ENCODE peak calls at places on chromosomes 4 and X, in ten cellular contexts. F is K562, H is keratinocyte, U is H9, Z is HCT116, E is HepG2, N is OCI-LY7, M is fibroblast of lung, O is neural progenitor cell, Y is hepatocyte. C is an unnamed sample.
A peak's percentile ranks its signal among the peaks of the same experiment; 100 is the strongest.

GRCh38 chrX:9503261-9503660 is 38.4 kb downstream of the TBL1X start:
- DNase-seq in F (no peak), H (no peak), U (no peak), Z (no peak), E (no peak), N (no peak), M (no peak), O (no peak), Y (no peak), C (no peak)

GRCh38 chrX:17597836-17598434 is 139.4 kb upstream of the SCML1 start:
- DNase-seq in F (no peak), H (no peak), U (no peak), Z (no peak), E (no peak), N (no peak), M (peak; percentile 77), O (no peak), Y (peak; percentile 35), C (no peak)

GRCh38 chrX:41824551-41824950 is 98.8 kb downstream of the CASK start:
- DNase-seq in F (no peak), H (no peak), U (no peak), Z (peak; percentile 51), E (no peak), N (no peak), M (peak; percentile 35), O (no peak), Y (peak; percentile 12), C (no peak)

GRCh38 chrX:129737921-129738320 is 858 bp upstream of the XPNPEP2 start:
- DNase-seq in F (no peak), H (no peak), U (no peak), Z (no peak), E (no peak), N (peak; percentile 44), M (peak; percentile 70), O (no peak), Y (no peak), C (peak; percentile 7)

GRCh38 chr4:167622481-167623240 is 388.4 kb upstream of the SPOCK3 start:
- DNase-seq in F (peak; percentile 17), H (peak; percentile 4), U (peak; percentile 66), Z (peak; percentile 46), E (peak; percentile 10), N (peak; percentile 47), M (peak; percentile 62), O (peak; percentile 81), Y (peak; percentile 82), C (no peak)

GRCh38 chrX:104668550-104668949 is 102.6 kb downstream of the IL1RAPL2 start:
- DNase-seq in F (no peak), H (no peak), U (no peak), Z (no peak), E (no peak), N (peak; percentile 57), M (peak; percentile 0), O (peak; percentile 14), Y (peak; percentile 20), C (no peak)

GRCh38 chr4:168304744-168305459 is 13.7 kb downstream of the DDX60 start:
- DNase-seq in F (no peak), H (peak; percentile 86), U (no peak), Z (no peak), E (no peak), N (no peak), M (peak; percentile 73), O (no peak), Y (no peak), C (peak; percentile 94)

GRCh38 chr4:62191446-62191845 is 991.3 kb downstream of the ADGRL3 start:
- DNase-seq in F (no peak), H (no peak), U (no peak), Z (no peak), E (no peak), N (no peak), M (no peak), O (no peak), Y (no peak), C (no peak)

GRCh38 chr4:119725688-119726330 is 97.2 kb upstream of the PDE5A start:
- DNase-seq in F (no peak), H (no peak), U (peak; percentile 49), Z (no peak), E (no peak), N (no peak), M (peak; percentile 53), O (no peak), Y (peak; percentile 31), C (no peak)

GRCh38 chr4:79585330-79585729 is 177.3 kb upstream of the GK2 start:
- DNase-seq in F (no peak), H (no peak), U (no peak), Z (no peak), E (no peak), N (no peak), M (no peak), O (no peak), Y (no peak), C (no peak)
- H2AFZ ChIP-seq in F (no peak overlapping the region), H (no peak overlapping the region), U (no peak overlapping the region), Z (no peak overlapping the region), E (no peak overlapping the region), N (no peak overlapping the region), M (no peak overlapping the region), O (no peak overlapping the region), Y (no peak overlapping the region), C (no peak overlapping the region)

DNA sequence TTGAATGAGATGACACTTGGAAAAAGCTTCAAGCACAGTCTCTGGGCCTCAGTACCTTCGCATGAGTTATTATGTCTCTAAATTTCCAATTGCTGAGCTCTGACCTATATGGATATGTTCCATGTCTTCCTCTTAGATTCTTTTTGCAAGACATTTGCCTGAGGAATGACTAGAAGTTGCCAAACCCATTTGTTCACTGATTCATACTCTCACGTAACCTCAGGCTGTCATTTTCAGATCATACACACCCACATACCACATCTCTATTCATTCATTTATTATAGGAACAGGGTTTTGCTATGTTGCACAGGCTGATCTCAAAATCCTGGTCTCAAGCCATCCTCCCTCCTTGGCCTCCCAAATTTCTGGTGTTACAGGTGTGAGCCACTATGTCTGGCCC is 2137.1 kb upstream of the TENM3 start:
- DNase-seq in F (no peak), H (peak; percentile 26), U (no peak), Z (no peak), E (no peak), N (no peak), M (peak; percentile 31), O (no peak), Y (no peak), C (no peak)
- H2AFZ ChIP-seq in F (no peak overlapping the region), H (no peak overlapping the region), U (no peak overlapping the region), Z (no peak overlapping the region), E (no peak overlapping the region), N (no peak overlapping the region), M (no peak overlapping the region), O (no peak overlapping the region), Y (no peak overlapping the region), C (no peak overlapping the region)

DNA sequence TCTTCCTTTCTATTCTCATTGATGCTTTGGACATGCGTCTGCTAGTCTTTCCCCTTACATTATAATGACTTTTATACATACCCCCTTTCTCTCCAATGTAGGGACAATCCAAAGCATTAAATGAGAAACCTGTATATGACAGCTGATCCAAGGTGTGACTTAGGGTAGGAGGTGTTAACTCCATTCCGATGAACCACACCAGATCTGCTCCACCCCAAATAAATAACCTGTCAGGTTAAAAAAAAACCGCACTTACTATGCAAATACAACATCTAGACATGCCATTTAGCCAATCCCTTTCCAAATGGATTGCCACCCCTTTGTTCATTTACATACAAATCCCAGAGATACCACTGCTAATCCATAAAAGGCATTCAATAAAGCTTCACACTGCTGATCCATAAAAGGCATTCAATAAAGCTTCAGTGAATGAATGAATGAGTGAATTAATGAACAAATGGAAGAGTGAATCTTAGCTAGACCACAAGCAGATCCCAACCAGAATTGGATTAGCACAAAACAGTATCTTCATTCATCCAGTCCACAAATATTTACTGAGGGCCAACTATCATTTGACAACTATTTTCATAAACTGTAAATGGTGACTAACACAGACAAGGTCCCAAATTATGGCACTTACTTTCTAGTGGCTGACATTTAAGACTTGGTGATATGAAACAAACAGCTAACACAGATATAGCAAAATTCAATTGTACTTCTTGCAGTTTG is 158.9 kb upstream of the MAP3K15 start:
- DNase-seq in F (no peak), H (no peak), U (no peak), Z (no peak), E (peak; percentile 2), N (no peak), M (no peak), O (no peak), Y (no peak), C (no peak)
- H2AFZ ChIP-seq in F (no peak overlapping the region), H (no peak overlapping the region), U (no peak overlapping the region), Z (no peak overlapping the region), E (no peak overlapping the region), N (no peak overlapping the region), M (no peak overlapping the region), O (no peak overlapping the region), Y (no peak overlapping the region), C (no peak overlapping the region)

GRCh38 chr4:165170819-165171218 is 36.5 kb upstream of the KLHL2 start:
- DNase-seq in F (no peak), H (no peak), U (no peak), Z (no peak), E (no peak), N (no peak), M (no peak), O (no peak), Y (no peak), C (no peak)
- H2AFZ ChIP-seq in F (no peak overlapping the region), H (no peak overlapping the region), U (no peak overlapping the region), Z (no peak overlapping the region), E (no peak overlapping the region), N (no peak overlapping the region), M (no peak overlapping the region), O (no peak overlapping the region), Y (no peak overlapping the region), C (no peak overlapping the region)

GRCh38 chr4:154989511-154989910 is 208.4 kb downstream of the RBM46 start:
- DNase-seq in F (no peak), H (no peak), U (no peak), Z (no peak), E (no peak), N (no peak), M (no peak), O (no peak), Y (no peak), C (no peak)
- H2AFZ ChIP-seq in F (no peak overlapping the region), H (no peak overlapping the region), U (no peak overlapping the region), Z (no peak overlapping the region), E (no peak overlapping the region), N (no peak overlapping the region), M (no peak overlapping the region), O (no peak overlapping the region), Y (no peak overlapping the region), C (no peak overlapping the region)

GRCh38 chrX:112677167-112677566 is 2.6 kb downstream of the LHFPL1 start:
- DNase-seq in F (no peak), H (no peak), U (no peak), Z (no peak), E (no peak), N (no peak), M (no peak), O (no peak), Y (no peak), C (no peak)
- H2AFZ ChIP-seq in F (no peak overlapping the region), H (no peak overlapping the region), U (no peak overlapping the region), Z (no peak overlapping the region), E (no peak overlapping the region), N (no peak overlapping the region), M (no peak overlapping the region), O (no peak overlapping the region), Y (no peak overlapping the region), C (no peak overlapping the region)

GRCh38 chr4:152696764-152697250 is 17.0 kb upstream of the TMEM154 start:
- DNase-seq in F (no peak), H (peak; percentile 73), U (no peak), Z (peak; percentile 54), E (peak; percentile 63), N (no peak), M (peak; percentile 66), O (no peak), Y (no peak), C (peak; percentile 35)
- H2AFZ ChIP-seq in F (no peak overlapping the region), H (peak overlapping the region; percentile 65), U (no peak overlapping the region), Z (peak overlapping the region; percentile 84), E (peak overlapping the region; percentile 6), N (peak overlapping the region; percentile 23), M (no peak overlapping the region), O (no peak overlapping the region), Y (no peak overlapping the region), C (no peak overlapping the region)

C was measured in PC-9.